ENCODE peak calls at places on chromosomes 1 and 21, in four cellular contexts. W is SK-N-SH, S is GM12878, J is HepG2. A is an unnamed sample.

GRCh38 chr1:161499099-161500078 is 5.9 kb upstream of the FCGR2A start:
- DNase-seq in W (no peak), S (peak), J (no peak), A (no peak)

GRCh38 chr1:71045463-71046028 is 2.1 kb downstream of the PTGER3 start:
- DNase-seq in W (no peak), S (no peak), J (no peak), A (no peak)

GRCh38 chr1:17887646-17888395 is 132.7 kb downstream of the ACTL8 start:
- DNase-seq in W (no peak), S (no peak), J (no peak), A (no peak)

GRCh38 chr1:107228704-107229103 is 87.9 kb downstream of the NTNG1 start:
- DNase-seq in W (no peak), S (no peak), J (no peak), A (no peak)

GRCh38 chr1:116254776-116255175 is 118.3 kb upstream of the ATP1A1 start:
- DNase-seq in W (no peak), S (no peak), J (no peak), A (no peak)

GRCh38 chr1:225426395-225427248 is 1.2 kb downstream of the LBR start:
- DNase-seq in W (peak), S (no peak), J (no peak), A (no peak)

GRCh38 chr1:234531181-234532132 is 52.5 kb upstream of the TARBP1 start:
- DNase-seq in W (no peak), S (no peak), J (no peak), A (no peak)

GRCh38 chr1:40532844-40533424 is 1.5 kb downstream of the ZNF684 start:
- DNase-seq in W (peak), S (peak), J (peak), A (no peak)

GRCh38 chr1:17674707-17675505 is 80.2 kb upstream of the ACTL8 start:
- DNase-seq in W (no peak), S (no peak), J (no peak), A (no peak)

GRCh38 chr1:224903955-224904354 is 25.5 kb upstream of the DNAH14 start:
- DNase-seq in W (no peak), S (no peak), J (no peak), A (no peak)

GRCh38 chr1:20149601-20150325 is 10.6 kb downstream of the PLA2G2F start:
- DNase-seq in W (no peak), S (no peak), J (no peak), A (no peak)

GRCh38 chr1:19032701-19033515 is 76.4 kb upstream of the IFFO2 start:
- DNase-seq in W (no peak), S (no peak), J (no peak), A (no peak)

GRCh38 chr21:28908351-28908750 is 84.3 kb downstream of the LTN1 start:
- DNase-seq in W (no peak), S (no peak), J (no peak), A (no peak)

GRCh38 chr1:85992756-85993155 is 163.8 kb downstream of the COL24A1 start:
- DNase-seq in W (no peak), S (no peak), J (no peak), A (no peak)

DNA sequence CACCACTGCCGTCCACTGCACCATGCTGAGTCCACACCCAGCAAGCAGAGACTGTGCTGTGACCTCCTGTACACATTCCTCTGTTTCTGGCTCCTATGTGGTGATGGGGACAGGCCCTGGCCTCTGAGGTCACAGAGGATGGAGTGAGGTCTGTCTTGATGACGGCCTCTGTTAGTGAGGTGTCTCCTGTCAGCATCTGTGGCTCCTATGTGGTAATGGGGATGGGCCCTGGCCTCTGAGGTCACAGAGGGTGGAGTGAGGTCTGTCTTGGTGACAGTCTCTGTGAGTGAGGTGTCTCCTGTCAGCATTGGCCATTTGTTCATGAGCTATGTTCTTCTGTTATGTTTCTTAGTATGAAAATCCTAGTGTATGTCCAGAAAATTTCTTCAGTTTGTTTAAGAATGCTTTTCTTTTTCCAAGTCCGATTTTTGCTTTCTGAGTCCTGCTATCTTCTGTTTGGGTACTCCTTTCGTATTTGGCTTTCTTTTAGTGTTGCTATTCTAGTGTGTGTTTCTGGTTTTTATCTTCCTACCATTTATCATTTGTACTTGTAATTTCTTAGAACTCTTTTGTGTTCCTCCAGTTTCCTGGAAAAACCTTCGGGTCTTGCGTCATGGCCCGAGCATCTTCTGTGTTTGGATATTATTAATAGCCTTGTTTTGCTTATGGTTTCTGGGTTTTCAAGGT is 13.4 kb downstream of the SNAP47 start:
- DNase-seq in W (no peak), S (no peak), J (no peak), A (no peak)
- TF ChIP-seq EP300 in W (no peak), S (no peak), J (no peak), A (no peak)

DNA sequence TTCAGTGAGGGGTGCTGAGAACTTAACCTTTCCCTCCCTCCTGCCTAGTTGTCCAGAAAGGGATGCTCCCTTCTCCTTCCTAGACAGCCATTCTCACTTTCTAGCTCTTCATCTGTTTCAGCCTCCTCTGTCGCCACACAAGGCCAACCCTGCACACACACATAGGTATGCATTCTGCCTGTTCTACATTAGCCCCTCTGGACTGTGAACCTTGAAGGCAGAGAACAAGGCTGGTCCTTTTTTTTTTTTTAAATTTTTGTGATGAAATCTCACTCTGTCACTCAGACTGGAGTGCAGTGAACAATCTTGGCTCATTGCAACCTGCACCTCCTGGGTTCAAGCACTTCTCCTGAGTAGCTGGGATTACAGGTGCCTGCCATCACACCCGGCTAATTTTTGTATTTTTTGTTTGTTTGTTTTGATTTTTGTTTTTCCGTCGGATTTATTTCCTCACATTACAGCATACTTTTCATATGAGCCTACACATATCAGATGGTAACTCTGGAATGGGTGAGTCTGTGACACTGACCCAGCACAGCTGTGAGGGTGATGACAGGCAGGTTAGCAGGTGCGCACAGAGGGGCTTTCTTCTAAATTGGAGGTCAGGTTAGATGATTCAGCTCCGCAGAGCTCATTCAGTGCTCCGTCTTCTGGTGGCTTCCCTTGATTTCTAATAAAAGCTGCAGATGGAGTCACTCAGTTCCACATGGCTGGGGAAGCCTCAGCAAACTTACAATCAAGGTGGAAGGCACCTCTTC is 4.9 kb upstream of the AKR1A1 start:
- DNase-seq in W (no peak), S (no peak), J (peak), A (no peak)
- TF ChIP-seq RFX5 in W (no peak), S (no peak), J (no peak), A (no peak)

GRCh38 chr1:214362188-214362882 is 81.4 kb downstream of the SMYD2 start:
- DNase-seq in W (no peak), S (no peak), J (no peak), A (no peak)
- TF ChIP-seq TCF12 in W (no peak), S (no peak), J (no peak), A (no peak)

GRCh38 chr1:10901091-10901893 is 104.8 kb upstream of the CASZ1 start:
- DNase-seq in W (peak), S (no peak), J (no peak), A (peak)
- TF ChIP-seq EP300 in W (no peak), S (no peak), J (no peak), A (no peak)

GRCh38 chr1:226919995-226920394 is 20.1 kb upstream of the COQ8A start:
- DNase-seq in W (no peak), S (no peak), J (no peak), A (no peak)

GRCh38 chr1:226921504-226921903 is 18.6 kb upstream of the COQ8A start:
- DNase-seq in W (no peak), S (no peak), J (no peak), A (no peak)

GRCh38 chr1:226919587-226919986 is 20.5 kb upstream of the COQ8A start:
- DNase-seq in W (no peak), S (no peak), J (no peak), A (no peak)

GRCh38 chr1:226916497-226916896 is 23.6 kb upstream of the COQ8A start:
- DNase-seq in W (no peak), S (no peak), J (no peak), A (no peak)

DNA sequence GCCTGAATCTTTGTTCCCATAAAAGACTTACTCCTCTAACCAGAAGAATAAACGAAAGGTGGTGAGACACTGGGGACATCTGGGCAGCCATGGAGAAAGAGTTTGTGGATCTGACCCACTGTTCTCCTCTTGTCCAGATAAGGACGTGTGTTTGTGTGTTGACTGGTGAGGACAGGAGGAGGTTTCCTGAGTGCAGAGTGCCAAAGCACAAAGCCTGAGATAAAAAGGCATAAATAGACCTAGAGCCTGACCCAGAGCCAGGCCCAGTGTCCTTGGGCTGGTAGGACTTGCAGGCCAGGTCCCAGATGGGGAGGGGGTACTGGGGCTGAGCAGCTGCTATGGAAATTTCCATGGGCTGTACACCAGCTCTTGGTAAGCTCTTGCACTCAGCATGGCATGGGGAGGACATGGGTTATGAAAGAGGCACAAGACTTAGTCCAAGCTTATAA is 19.6 kb upstream of the COQ8A start:
- DNase-seq in W (no peak), S (no peak), J (peak), A (no peak)
- TF ChIP-seq RFX5 in W (no peak), S (no peak), J (no peak), A (no peak)

DNA sequence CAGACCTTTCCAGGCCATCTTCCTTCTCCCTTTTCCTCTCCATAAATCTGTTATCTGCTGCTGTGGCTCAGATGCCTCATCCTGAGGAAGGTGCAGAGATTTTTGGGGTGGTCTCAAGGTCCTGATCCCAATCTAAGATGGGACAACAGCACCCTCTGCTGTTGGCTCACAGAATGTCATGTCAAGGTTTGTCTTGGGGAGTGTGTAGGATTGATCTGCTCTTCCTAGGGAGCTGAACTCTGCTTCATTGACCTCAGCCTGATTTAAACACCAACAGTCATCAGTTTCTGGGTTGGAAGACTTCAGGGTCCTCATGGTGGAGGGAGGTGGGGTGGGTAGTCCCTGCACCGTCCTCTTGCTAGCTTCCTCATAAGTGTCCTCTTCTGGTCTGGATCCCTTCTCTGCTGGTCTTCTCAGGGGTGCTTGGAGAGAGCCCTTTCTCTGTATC is 62.8 kb upstream of the LAX1 start:
- DNase-seq in W (peak), S (peak), J (peak), A (peak)
- TF ChIP-seq TCF12 in W (no peak), S (no peak), J (no peak), A (no peak)

GRCh38 chr1:58904299-58905125 is 120.7 kb upstream of the JUN start:
- DNase-seq in W (no peak), S (no peak), J (no peak), A (no peak)

GRCh38 chr1:58905126-58905490 is 121.3 kb upstream of the JUN start:
- DNase-seq in W (no peak), S (no peak), J (no peak), A (no peak)

GRCh38 chr1:58902830-58903229 is 119.0 kb upstream of the JUN start:
- DNase-seq in W (no peak), S (no peak), J (no peak), A (no peak)

GRCh38 chr1:58905628-58906256 is 121.9 kb upstream of the JUN start:
- DNase-seq in W (no peak), S (no peak), J (peak), A (no peak)

DNA sequence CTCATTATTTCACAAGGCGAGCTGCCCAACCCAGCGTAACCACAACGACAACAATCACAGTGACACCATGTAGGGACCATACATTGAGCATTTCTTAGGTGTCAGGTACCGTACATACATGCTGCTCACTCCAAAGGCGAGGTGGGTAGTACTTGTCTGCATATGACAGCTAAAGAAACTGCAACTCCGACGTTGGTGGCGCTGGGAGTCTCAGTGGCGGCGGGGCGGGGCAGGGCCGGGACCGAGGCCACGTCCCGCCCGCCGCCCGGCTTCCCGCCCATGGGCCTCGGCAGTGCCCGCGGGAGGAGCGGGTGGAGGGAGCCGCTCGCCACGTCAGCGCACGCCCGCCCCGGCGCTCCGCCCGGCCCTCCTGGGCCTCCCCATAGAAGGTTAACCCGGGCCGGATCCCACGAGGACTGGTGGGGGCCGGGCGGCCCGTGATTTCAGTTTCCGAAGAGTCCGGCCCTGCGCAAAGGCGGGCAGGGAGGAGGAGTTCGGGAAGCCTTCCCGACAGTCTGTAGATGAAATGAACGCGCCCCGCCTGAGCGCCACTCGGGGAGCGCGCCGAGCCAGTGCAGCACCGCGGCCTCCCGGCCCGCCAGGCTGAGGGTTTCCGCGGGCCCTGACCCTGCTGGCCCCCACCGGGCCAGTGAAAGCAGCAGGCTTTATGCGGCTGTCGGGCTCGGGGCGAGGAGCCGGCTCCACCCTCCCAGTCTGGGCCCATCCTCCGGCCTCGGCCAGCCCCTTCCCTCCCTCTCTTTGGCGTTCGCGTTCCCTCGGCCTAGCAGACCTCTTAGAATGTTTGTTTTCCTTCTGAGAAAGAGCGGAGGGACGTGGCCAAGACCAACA is 119.8 kb upstream of the JUN start:
- DNase-seq in W (peak), S (peak), J (peak), A (no peak)
- TF ChIP-seq EP300 in W (peak), S (no peak), J (no peak), A (no peak)

DNA sequence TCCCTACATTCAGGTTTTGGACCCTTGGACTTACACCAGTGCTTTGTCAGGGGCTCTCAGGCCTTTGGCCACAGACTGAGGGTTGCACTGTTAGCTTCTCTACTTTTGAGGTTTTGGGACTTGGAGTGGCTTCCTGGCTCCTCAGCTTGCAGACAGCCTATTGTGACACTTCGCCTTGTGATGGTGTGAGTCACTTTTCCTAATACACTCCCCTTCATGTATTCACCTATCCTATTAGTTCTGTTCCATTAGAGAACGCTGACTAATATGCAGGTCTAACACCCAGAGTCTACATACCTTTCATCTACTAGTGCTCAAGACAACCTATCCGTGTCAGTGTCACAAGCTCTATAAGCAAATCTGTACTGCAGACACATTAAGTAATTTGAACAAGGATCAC is 605.3 kb downstream of the KCNT2 start:
- DNase-seq in W (no peak), S (no peak), J (no peak), A (no peak)
- TF ChIP-seq RFX5 in W (no peak), S (no peak), J (no peak), A (no peak)